ENCODE peak calls at places on chromosomes 13 and 19, in eight cellular contexts. I is IMR-90, L is mammary epithelial cell, G is neural progenitor cell, T is K562, S is OCI-LY7, O is MM.1S, D is H9. R is an unnamed sample. For H4K20me1, the result is how much of the 10 kb centered on the place peaks cover.

GRCh38 chr19:9709305-9709704 is 34.4 kb upstream of the ZNF562 start:
- DNase-seq in I (no peak), L (no peak), G (no peak), T (no peak), S (no peak), O (no peak), D (no peak), R (no peak)

GRCh38 chr19:32318884-32319520 is 26.4 kb upstream of the ZNF507 start:
- DNase-seq in I (no peak), L (no peak), G (peak), T (peak), S (peak), O (no peak), D (peak), R (no peak)

GRCh38 chr13:85406269-85406975 is 392.8 kb downstream of the SLITRK6 start:
- DNase-seq in I (no peak), L (no peak), G (no peak), T (no peak), S (no peak), O (no peak), D (no peak), R (no peak)

GRCh38 chr19:7868326-7868670 is 5.9 kb downstream of the PRR36 start:
- DNase-seq in I (no peak), L (no peak), G (no peak), T (no peak), S (no peak), O (no peak), D (peak), R (no peak)

GRCh38 chr19:39531834-39532232 is 819 bp downstream of the EID2B start:
- DNase-seq in I (no peak), L (no peak), G (no peak), T (peak), S (no peak), O (no peak), D (no peak), R (no peak)

GRCh38 chr19:49421039-49421877 is 2.0 kb downstream of the PTH2 start:
- DNase-seq in I (peak), L (peak), G (peak), T (peak), S (peak), O (no peak), D (peak), R (no peak)

GRCh38 chr19:15629003-15629880 is 11.5 kb upstream of the CYP4F3 start:
- DNase-seq in I (peak), L (peak), G (peak), T (peak), S (peak), O (peak), D (peak), R (peak)

GRCh38 chr13:102091231-102091630 is 310.6 kb downstream of the FGF14 start:
- DNase-seq in I (no peak), L (peak), G (peak), T (no peak), S (no peak), O (no peak), D (peak), R (no peak)

DNA sequence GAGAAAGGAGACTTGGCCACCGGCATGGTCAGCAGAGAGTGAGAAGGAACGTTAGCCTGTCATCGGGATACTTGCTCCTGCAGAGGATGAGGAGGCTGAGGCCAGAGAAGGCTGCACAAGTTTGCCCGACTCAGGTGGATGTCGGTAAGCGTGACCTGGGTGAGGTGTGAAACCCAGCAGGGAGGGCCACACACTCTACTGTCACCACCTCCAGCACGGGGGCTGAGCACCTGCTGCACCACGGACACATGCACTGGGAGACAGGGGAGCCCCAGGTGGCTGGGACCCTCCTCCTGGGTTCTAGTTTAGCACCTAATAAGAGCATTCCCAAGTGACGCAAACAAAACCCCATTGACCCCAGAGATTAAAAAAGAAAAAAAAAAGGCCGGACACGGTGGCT is 17.3 kb downstream of the MLLT1 start:
- DNase-seq in I (no peak), L (no peak), G (no peak), T (no peak), S (no peak), O (no peak), D (no peak), R (no peak)
- H4K20me1 ChIP-seq in I (under half), L (under half), G (half or more), T (under half), S (under half), O (under half), D (under half), R (under half)

GRCh38 chr13:38863536-38863935 is 127.1 kb downstream of the STOML3 start:
- DNase-seq in I (no peak), L (no peak), G (no peak), T (no peak), S (no peak), O (no peak), D (no peak), R (no peak)

GRCh38 chr13:38868870-38869269 is 121.8 kb downstream of the STOML3 start:
- DNase-seq in I (no peak), L (no peak), G (no peak), T (no peak), S (no peak), O (no peak), D (no peak), R (no peak)

GRCh38 chr13:38862443-38862842 is 128.2 kb downstream of the STOML3 start:
- DNase-seq in I (no peak), L (no peak), G (no peak), T (no peak), S (no peak), O (no peak), D (no peak), R (no peak)

GRCh38 chr13:38868399-38868798 is 122.2 kb downstream of the STOML3 start:
- DNase-seq in I (no peak), L (no peak), G (no peak), T (no peak), S (no peak), O (no peak), D (no peak), R (no peak)

GRCh38 chr13:38866649-38867048 is 124.0 kb downstream of the STOML3 start:
- DNase-seq in I (no peak), L (peak), G (no peak), T (peak), S (peak), O (no peak), D (no peak), R (no peak)
- H4K20me1 ChIP-seq in I (under half), L (under half), G (under half), T (under half), S (under half), O (under half), D (under half), R (under half)

GRCh38 chr13:50352720-50353491 is 337.7 kb downstream of the KCNRG start:
- DNase-seq in I (no peak), L (no peak), G (no peak), T (no peak), S (no peak), O (no peak), D (no peak), R (no peak)
- H4K20me1 ChIP-seq in I (under half), L (under half), G (under half), T (under half), S (under half), O (under half), D (under half), R (under half)

DNA sequence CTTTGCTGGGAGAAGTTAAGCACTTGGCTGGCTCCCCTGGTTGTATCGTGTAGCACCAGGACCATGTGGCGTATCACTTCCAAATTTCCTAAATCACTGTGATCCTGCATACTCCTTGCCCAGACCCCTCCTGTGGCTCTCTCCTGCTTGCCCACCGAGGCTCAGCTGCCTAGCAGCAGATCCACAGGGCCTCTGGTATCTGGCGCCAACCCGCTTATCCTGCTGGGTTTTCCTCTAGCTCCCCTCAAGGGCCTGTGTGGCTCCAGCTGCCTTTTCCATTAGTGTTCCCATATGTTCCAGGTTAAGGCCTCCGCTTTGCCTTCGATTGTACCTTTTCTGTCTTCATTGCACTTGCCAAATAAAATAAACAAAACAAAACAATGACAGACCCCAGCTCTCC is 16.5 kb downstream of the LRCH1 start:
- DNase-seq in I (no peak), L (no peak), G (no peak), T (no peak), S (no peak), O (no peak), D (no peak), R (no peak)
- H4K20me1 ChIP-seq in I (under half), L (under half), G (under half), T (under half), S (half or more), O (under half), D (under half), R (under half)

GRCh38 chr19:13025819-13026477 is 30.7 kb downstream of the NFIX start:
- DNase-seq in I (no peak), L (no peak), G (no peak), T (no peak), S (no peak), O (no peak), D (no peak), R (no peak)

GRCh38 chr19:13024958-13025653 is 29.8 kb downstream of the NFIX start:
- DNase-seq in I (no peak), L (peak), G (peak), T (no peak), S (no peak), O (no peak), D (peak), R (no peak)

GRCh38 chr19:13027031-13027430 is 31.8 kb downstream of the NFIX start:
- DNase-seq in I (no peak), L (no peak), G (no peak), T (no peak), S (no peak), O (no peak), D (no peak), R (no peak)

GRCh38 chr19:13027557-13027956 is 32.3 kb downstream of the NFIX start:
- DNase-seq in I (no peak), L (no peak), G (no peak), T (no peak), S (no peak), O (no peak), D (no peak), R (no peak)

DNA sequence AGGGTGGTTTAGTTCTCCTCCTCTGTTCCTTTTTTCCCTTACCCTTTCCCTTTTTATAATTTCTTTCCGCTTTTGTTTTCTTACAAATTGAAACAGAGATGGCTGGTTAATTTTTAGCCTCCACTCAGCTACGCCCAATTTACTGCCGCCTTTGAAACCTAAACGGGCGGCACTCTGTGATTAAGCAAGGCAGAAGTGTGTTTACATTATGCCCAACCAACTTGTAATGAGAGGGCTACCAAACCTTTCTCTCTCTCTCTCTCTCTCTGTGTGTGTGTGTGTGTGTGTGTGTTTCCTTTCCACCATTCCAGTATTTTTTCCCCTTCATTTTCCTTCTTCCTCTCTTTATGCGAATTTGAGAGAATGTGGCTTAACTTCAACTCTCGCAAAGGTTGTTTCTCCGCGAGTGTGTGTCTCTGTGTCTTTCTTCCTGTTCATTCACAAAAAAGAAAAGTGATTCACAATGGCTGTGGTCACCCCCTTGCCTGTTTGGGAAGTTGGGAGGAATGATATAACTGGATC is 31.3 kb downstream of the NFIX start:
- DNase-seq in I (peak), L (peak), G (no peak), T (no peak), S (no peak), O (no peak), D (no peak), R (no peak)
- H4K20me1 ChIP-seq in I (under half), L (under half), G (half or more), T (under half), S (under half), O (under half), D (under half), R (under half)

DNA sequence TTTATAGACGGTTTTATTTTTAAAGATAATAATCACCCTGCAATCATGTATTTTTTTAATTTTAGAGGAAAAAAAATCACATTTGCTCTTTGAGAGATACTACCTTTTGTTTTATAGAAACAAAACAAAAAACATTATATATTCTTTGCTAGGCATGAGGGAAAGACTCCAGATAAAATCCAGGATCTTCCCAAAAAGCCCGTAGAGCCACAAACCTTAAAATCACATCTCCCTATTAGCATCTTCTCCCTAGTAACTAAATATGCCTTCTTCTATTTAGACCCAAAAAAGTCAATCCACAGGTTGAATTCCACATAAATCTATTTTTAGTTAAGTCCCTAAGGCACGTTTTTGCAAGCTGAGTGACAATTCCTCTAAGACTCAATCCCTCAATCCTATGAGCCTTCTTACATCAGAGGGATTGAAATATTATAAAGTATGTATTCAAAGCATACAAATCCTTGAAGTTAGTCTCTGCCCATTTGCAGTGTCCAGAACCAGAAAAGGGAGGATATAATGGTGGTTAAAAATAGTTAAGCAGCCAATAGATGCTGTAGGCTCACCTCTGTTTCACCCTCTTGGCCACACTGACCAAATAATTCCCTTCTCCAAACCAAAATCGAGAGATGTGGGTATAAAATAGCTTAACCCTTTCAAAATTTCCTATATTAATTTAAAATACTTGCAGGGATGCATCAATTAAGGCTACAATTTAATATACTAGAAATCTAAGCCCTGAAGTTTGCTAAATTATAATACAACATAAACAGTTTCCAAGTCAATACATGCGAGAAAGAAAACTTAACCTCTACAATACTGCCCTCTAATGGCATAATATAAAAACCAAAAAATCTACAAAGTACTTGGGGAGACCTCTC is 64.0 kb downstream of the SERP2 start:
- DNase-seq in I (peak), L (peak), G (peak), T (peak), S (peak), O (peak), D (no peak), R (no peak)
- H4K20me1 ChIP-seq in I (under half), L (under half), G (under half), T (under half), S (under half), O (under half), D (under half), R (under half)

GRCh38 chr19:18468517-18468916 is 30.6 kb upstream of the ISYNA1 start:
- DNase-seq in I (no peak), L (no peak), G (no peak), T (no peak), S (no peak), O (no peak), D (no peak), R (no peak)
- H4K20me1 ChIP-seq in I (half or more), L (under half), G (under half), T (under half), S (under half), O (under half), D (under half), R (under half)

DNA sequence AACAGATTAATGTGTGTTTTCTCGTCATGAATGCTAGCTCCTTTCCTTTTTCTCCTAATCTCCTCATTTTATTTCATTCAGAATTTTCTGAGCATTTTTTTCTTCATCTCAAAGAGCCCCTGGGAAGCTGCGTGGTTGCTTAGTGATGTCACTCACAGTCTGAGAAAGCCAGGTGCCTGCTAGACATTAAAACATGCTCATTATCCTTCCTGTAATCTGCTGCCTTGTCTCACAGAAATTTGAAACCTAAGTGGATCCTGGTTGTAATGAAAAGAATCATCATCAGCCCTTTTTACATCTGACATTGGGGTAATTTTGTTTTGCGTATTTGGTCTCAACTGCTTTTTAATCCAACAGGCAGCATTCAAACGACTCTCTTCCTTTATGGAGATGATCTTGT is 108.2 kb upstream of the RNF113B start:
- DNase-seq in I (peak), L (no peak), G (no peak), T (no peak), S (no peak), O (no peak), D (no peak), R (no peak)
- H4K20me1 ChIP-seq in I (under half), L (under half), G (under half), T (under half), S (under half), O (under half), D (under half), R (under half)

R was measured in GM12878.